ENCODE peak calls at places on chromosome 15, in five cellular contexts. R is DND-41, A is mammary epithelial cell, H is upper lobe of right lung, Q is BE2C. Z is an unnamed sample.

GRCh38 chr15:60751985-60752952 is 273.3 kb upstream of the ICE2 start:
- DNase-seq in R (no peak), A (no peak), H (no peak), Q (peak; percentile 36), Z (no peak)

GRCh38 chr15:71532994-71533393 is 277.4 kb upstream of the NR2E3 start:
- DNase-seq in R (no peak), A (peak; percentile 63), H (no peak), Q (peak; percentile 18), Z (no peak)

GRCh38 chr15:37907136-37907535 is 27.3 kb upstream of the TMCO5A start:
- DNase-seq in R (no peak), A (peak; percentile 45), H (no peak), Q (no peak), Z (no peak)

GRCh38 chr15:75822685-75823278 is 20.5 kb upstream of the UBE2Q2 start:
- DNase-seq in R (no peak), A (no peak), H (no peak), Q (no peak), Z (no peak)

GRCh38 chr15:79896131-79896633 is 632 bp downstream of the MTHFS start:
- DNase-seq in R (no peak), A (no peak), H (no peak), Q (no peak), Z (no peak)

GRCh38 chr15:36658321-36658720 is 78.9 kb downstream of the CDIN1 start:
- DNase-seq in R (no peak), A (peak; percentile 59), H (no peak), Q (no peak), Z (no peak)

GRCh38 chr15:73936588-73937312 is 10.5 kb downstream of the LOXL1 start:
- DNase-seq in R (no peak), A (no peak), H (no peak), Q (no peak), Z (no peak)

GRCh38 chr15:65355173-65355982 is 22.4 kb downstream of the IGDCC3 start:
- DNase-seq in R (no peak), A (no peak), H (no peak), Q (no peak), Z (no peak)

GRCh38 chr15:29849218-29849617 is 26.9 kb upstream of the TJP1 start:
- DNase-seq in R (no peak), A (peak; percentile 14), H (no peak), Q (no peak), Z (no peak)

GRCh38 chr15:99057697-99058420 is 47.0 kb upstream of the SYNM start:
- DNase-seq in R (peak; percentile 35), A (no peak), H (no peak), Q (no peak), Z (no peak)

GRCh38 chr15:60396964-60397771 is 618 bp downstream of the ANXA2 start:
- DNase-seq in R (peak; percentile 12), A (peak; percentile 77), H (peak; percentile 86), Q (peak; percentile 73), Z (peak; percentile 43)

GRCh38 chr15:80984856-80985255 is 4.8 kb downstream of the MESD start:
- DNase-seq in R (no peak), A (peak; percentile 61), H (no peak), Q (no peak), Z (no peak)

GRCh38 chr15:99123706-99124451 is 19.0 kb downstream of the SYNM start:
- DNase-seq in R (no peak), A (peak; percentile 92), H (peak; percentile 82), Q (peak; percentile 97), Z (no peak)

GRCh38 chr15:52787549-52788098 is 2.5 kb downstream of the ONECUT1 start:
- DNase-seq in R (no peak), A (no peak), H (no peak), Q (no peak), Z (no peak)

GRCh38 chr15:98901438-98901837 is 106.2 kb downstream of the PGPEP1L start:
- DNase-seq in R (no peak), A (peak; percentile 42), H (no peak), Q (no peak), Z (no peak)

GRCh38 chr15:70092462-70092850 is 5.3 kb downstream of the TLE3 start:
- DNase-seq in R (no peak), A (no peak), H (peak; percentile 11), Q (no peak), Z (no peak)

GRCh38 chr15:71282086-71282485 is 166.8 kb downstream of the THSD4 start:
- DNase-seq in R (no peak), A (no peak), H (no peak), Q (no peak), Z (no peak)

GRCh38 chr15:74960286-74960685 is 3.7 kb upstream of the RPP25 start:
- DNase-seq in R (no peak), A (no peak), H (no peak), Q (no peak), Z (no peak)

GRCh38 chr15:93983501-93983900 is 247.9 kb upstream of the MCTP2 start:
- DNase-seq in R (peak; percentile 51), A (no peak), H (no peak), Q (no peak), Z (no peak)

GRCh38 chr15:64851503-64851840 is 9.8 kb downstream of the PLEKHO2 start:
- DNase-seq in R (no peak), A (no peak), H (no peak), Q (no peak), Z (no peak)

DNA sequence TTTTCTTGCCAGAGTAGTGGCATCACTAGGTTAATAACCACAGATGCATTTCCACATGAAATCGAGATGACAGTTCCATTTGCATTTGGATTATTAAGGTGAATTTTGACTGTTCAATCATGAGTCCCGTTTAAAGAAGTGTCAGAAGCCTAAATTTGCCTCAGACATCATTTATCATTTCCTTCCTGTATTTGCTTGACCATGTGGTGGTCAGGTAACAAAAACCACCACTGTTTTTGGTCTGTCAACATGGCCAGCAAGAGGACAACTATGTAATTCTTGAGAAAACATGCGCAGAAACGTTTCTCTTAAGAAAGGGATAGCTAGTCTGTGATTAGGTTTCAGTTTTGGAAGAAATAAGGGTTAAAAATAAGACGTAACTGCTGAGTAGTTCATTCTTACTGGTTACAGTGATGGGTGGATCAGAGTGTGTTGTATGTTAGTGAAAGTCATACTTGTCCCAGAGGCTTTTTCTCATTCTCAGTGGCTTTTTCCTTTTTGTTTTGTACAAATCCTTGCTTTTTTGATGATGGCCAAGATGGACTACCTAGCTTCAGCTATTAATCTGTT is 204.5 kb downstream of the AKAP13 start:
- DNase-seq in R (no peak), A (no peak), H (no peak), Q (no peak), Z (no peak)
- H3K4me1 ChIP-seq in R (peaks cover 34% of the 10 kb centered on the region), A (peaks cover 32% of the 10 kb centered on the region), H (peaks cover 85% of the 10 kb centered on the region), Q (peaks cover 13% of the 10 kb centered on the region), Z (peaks cover 50% of the 10 kb centered on the region)

DNA sequence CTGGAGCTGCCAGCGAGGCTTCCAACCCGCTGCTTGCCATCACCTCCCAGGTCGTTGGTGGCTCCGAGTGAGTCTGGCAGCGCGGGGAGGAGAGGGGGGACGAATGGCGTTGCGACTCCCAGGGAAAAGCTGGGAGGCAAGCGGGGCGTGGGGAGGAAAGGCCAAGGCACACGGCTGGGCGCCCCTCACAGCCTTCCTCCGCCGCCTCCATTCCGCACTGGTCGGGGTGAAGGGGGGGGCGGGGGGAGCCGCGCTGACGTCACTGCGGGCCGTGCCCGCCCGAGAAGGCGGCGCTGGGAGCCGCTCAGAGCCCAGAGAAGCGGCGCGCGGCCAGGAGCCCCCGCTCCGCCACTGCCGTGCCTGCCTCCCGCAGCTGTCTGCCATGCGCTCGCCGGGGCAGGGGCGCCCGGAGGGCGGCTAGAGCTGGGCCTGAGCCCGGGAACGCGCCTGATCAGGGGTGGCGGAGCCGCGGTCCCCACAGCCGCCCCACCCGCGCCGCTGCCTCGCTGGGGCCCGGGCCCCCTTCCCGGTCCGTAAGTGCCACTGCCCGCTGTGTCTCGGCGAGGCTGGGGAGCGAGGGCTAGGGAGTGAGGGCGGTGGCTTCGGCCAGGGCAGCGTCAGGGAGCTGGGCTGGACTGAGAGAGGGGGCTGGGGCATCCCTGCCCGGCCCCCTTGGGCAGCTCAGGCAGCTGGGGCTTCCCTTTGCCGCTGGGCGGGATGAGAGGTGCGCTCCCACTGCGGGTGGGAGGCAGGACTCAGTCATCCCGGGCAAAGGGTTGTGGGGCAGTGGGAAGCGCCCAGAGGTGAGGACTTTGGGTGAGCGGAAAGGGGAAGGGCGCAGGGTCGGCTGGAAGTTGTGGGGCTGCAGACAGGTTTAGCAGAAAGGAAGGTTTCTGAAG is 27.8 kb upstream of the POLG start:
- DNase-seq in R (no peak), A (no peak), H (no peak), Q (peak; percentile 88), Z (no peak)
- H3K4me3 ChIP-seq in R (no peak overlapping the region), A (no peak overlapping the region), H (no peak overlapping the region), Q (peak overlapping the region; percentile 92), Z (no peak overlapping the region)

GRCh38 chr15:90192961-90193786 is 8.0 kb upstream of the SEMA4B start:
- DNase-seq in R (peak; percentile 22), A (no peak), H (no peak), Q (no peak), Z (no peak)
- H3K4me1 ChIP-seq in R (peaks cover 12% of the 10 kb centered on the region), A (peaks cover 40% of the 10 kb centered on the region), H (peaks cover 27% of the 10 kb centered on the region), Q (peaks cover 15% of the 10 kb centered on the region), Z (peaks cover 29% of the 10 kb centered on the region)

DNA sequence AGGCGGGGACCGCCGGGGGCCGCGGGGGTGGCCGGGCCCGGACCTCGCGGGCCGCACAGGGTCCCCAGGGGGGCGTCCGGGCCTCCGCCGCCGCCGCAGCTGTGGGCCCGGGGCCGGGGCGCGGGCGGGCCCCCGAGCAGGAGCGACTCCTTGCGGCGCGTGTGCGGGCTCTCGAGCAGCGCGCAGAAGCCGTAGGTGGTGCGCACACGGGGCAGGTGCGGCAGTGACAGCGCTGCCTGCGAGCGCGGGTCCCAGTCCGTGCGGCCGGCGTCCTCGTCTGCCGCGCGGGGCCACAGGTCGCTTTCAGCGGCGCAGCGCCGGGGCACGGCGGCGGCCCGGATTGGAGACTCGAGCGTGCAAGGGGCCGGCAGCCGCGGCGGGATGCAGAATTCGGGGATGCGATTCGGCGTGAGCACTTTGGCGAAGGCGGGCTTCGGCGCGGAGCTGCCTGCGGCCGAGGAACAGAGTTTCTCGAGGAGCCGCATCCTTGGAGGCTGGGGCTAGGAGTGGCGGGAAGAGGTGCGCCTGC is 521 bp downstream of the C2CD4B start:
- DNase-seq in R (no peak), A (peak; percentile 8), H (peak; percentile 62), Q (no peak), Z (no peak)
- H3K4me3 ChIP-seq in R (peak overlapping the region; percentile 52), A (peak overlapping the region; percentile 18), H (peak overlapping the region; percentile 51), Q (no peak overlapping the region), Z (no peak overlapping the region)